ENCODE peak calls at places on chromosomes 16 and 17, in six cellular contexts. One of them, this sample, is unnamed.

GRCh38 chr17:41962768-41963434 is 3.7 kb upstream of the CNP start:
- DNase-seq in IMR-90: peak
- DNase-seq in astrocyte of the spinal cord: peak
- DNase-seq in mucosa of descending colon: peak
- DNase-seq in lower lobe of right lung: peak
- DNase-seq in esophagus squamous epithelium: no peak
- DNase-seq in this sample: peak

GRCh38 chr17:30211371-30211770 is 24.1 kb downstream of the SLC6A4 start:
- DNase-seq in esophagus squamous epithelium: no peak
- DNase-seq in lower lobe of right lung: no peak
- DNase-seq in IMR-90: no peak
- DNase-seq in mucosa of descending colon: no peak
- DNase-seq in astrocyte of the spinal cord: no peak
- DNase-seq in this sample: no peak

GRCh38 chr16:77117687-77118086 is 73.3 kb upstream of the MON1B start:
- DNase-seq in astrocyte of the spinal cord: no peak
- DNase-seq in esophagus squamous epithelium: no peak
- DNase-seq in IMR-90: no peak
- DNase-seq in mucosa of descending colon: no peak
- DNase-seq in lower lobe of right lung: no peak
- DNase-seq in this sample: no peak

GRCh38 chr17:42682400-42683384 is at the start of gene CNTNAP1:
- DNase-seq in lower lobe of right lung: no peak
- DNase-seq in astrocyte of the spinal cord: peak
- DNase-seq in mucosa of descending colon: peak
- DNase-seq in IMR-90: peak
- DNase-seq in esophagus squamous epithelium: no peak
- DNase-seq in this sample: peak

GRCh38 chr17:50835563-50836231 is at the start of gene WFIKKN2:
- DNase-seq in esophagus squamous epithelium: no peak
- DNase-seq in IMR-90: no peak
- DNase-seq in mucosa of descending colon: no peak
- DNase-seq in astrocyte of the spinal cord: no peak
- DNase-seq in lower lobe of right lung: no peak
- DNase-seq in this sample: peak

GRCh38 chr17:2828396-2829038 is 32.3 kb downstream of the RAP1GAP2 start:
- DNase-seq in lower lobe of right lung: peak
- DNase-seq in mucosa of descending colon: peak
- DNase-seq in esophagus squamous epithelium: no peak
- DNase-seq in astrocyte of the spinal cord: peak
- DNase-seq in IMR-90: peak
- DNase-seq in this sample: peak

GRCh38 chr17:3788200-3788599 is 12.8 kb downstream of the ITGAE start:
- DNase-seq in esophagus squamous epithelium: no peak
- DNase-seq in astrocyte of the spinal cord: no peak
- DNase-seq in IMR-90: no peak
- DNase-seq in mucosa of descending colon: no peak
- DNase-seq in lower lobe of right lung: no peak
- DNase-seq in this sample: peak

GRCh38 chr16:11047939-11048500 is 103.7 kb downstream of the CLEC16A start:
- DNase-seq in esophagus squamous epithelium: no peak
- DNase-seq in astrocyte of the spinal cord: no peak
- DNase-seq in mucosa of descending colon: no peak
- DNase-seq in IMR-90: no peak
- DNase-seq in lower lobe of right lung: no peak
- DNase-seq in this sample: no peak

GRCh38 chr16:28549301-28549899 is 4.3 kb upstream of the SGF29 start:
- DNase-seq in astrocyte of the spinal cord: peak
- DNase-seq in mucosa of descending colon: no peak
- DNase-seq in esophagus squamous epithelium: no peak
- DNase-seq in IMR-90: peak
- DNase-seq in lower lobe of right lung: no peak
- DNase-seq in this sample: no peak

GRCh38 chr16:8708546-8708945 is 34.1 kb downstream of the ABAT start:
- DNase-seq in esophagus squamous epithelium: no peak
- DNase-seq in IMR-90: no peak
- DNase-seq in mucosa of descending colon: no peak
- DNase-seq in astrocyte of the spinal cord: no peak
- DNase-seq in lower lobe of right lung: no peak
- DNase-seq in this sample: no peak

GRCh38 chr16:17235147-17235817 is 235.5 kb downstream of the XYLT1 start:
- DNase-seq in astrocyte of the spinal cord: no peak
- DNase-seq in esophagus squamous epithelium: no peak
- DNase-seq in mucosa of descending colon: no peak
- DNase-seq in IMR-90: no peak
- DNase-seq in lower lobe of right lung: no peak
- DNase-seq in this sample: no peak

GRCh38 chr17:76753061-76753961 is 15.4 kb downstream of the MFSD11 start:
- DNase-seq in mucosa of descending colon: no peak
- DNase-seq in IMR-90: no peak
- DNase-seq in esophagus squamous epithelium: no peak
- DNase-seq in lower lobe of right lung: no peak
- DNase-seq in astrocyte of the spinal cord: no peak
- DNase-seq in this sample: no peak

GRCh38 chr16:61829631-61830030 is 206.6 kb downstream of the CDH8 start:
- DNase-seq in lower lobe of right lung: no peak
- DNase-seq in mucosa of descending colon: no peak
- DNase-seq in esophagus squamous epithelium: no peak
- DNase-seq in IMR-90: no peak
- DNase-seq in astrocyte of the spinal cord: peak
- DNase-seq in this sample: no peak

GRCh38 chr17:15963670-15964110 is 18.8 kb downstream of the ADORA2B start:
- DNase-seq in esophagus squamous epithelium: no peak
- DNase-seq in IMR-90: peak
- DNase-seq in lower lobe of right lung: no peak
- DNase-seq in mucosa of descending colon: no peak
- DNase-seq in astrocyte of the spinal cord: peak
- DNase-seq in this sample: no peak

GRCh38 chr16:88570691-88571092 is 489 bp downstream of the ZC3H18 start:
- DNase-seq in astrocyte of the spinal cord: peak
- DNase-seq in esophagus squamous epithelium: no peak
- DNase-seq in mucosa of descending colon: peak
- DNase-seq in lower lobe of right lung: no peak
- DNase-seq in IMR-90: no peak
- DNase-seq in this sample: no peak

GRCh38 chr16:11564046-11564926 is 22.4 kb downstream of the LITAF start:
- DNase-seq in IMR-90: no peak
- DNase-seq in esophagus squamous epithelium: no peak
- DNase-seq in lower lobe of right lung: no peak
- DNase-seq in mucosa of descending colon: no peak
- DNase-seq in astrocyte of the spinal cord: no peak
- DNase-seq in this sample: peak

GRCh38 chr16:27320261-27321012 is 6.7 kb downstream of the IL4R start:
- DNase-seq in esophagus squamous epithelium: no peak
- DNase-seq in IMR-90: no peak
- DNase-seq in mucosa of descending colon: no peak
- DNase-seq in astrocyte of the spinal cord: no peak
- DNase-seq in lower lobe of right lung: no peak
- DNase-seq in this sample: peak

GRCh38 chr16:2529961-2530628 is 1.1 kb downstream of the CEMP1 start:
- DNase-seq in IMR-90: no peak
- DNase-seq in astrocyte of the spinal cord: no peak
- DNase-seq in mucosa of descending colon: no peak
- DNase-seq in lower lobe of right lung: no peak
- DNase-seq in esophagus squamous epithelium: no peak
- DNase-seq in this sample: peak

GRCh38 chr16:2527784-2528100 is 3.5 kb downstream of the CEMP1 start:
- DNase-seq in esophagus squamous epithelium: no peak
- DNase-seq in astrocyte of the spinal cord: no peak
- DNase-seq in lower lobe of right lung: peak
- DNase-seq in IMR-90: no peak
- DNase-seq in mucosa of descending colon: no peak
- DNase-seq in this sample: peak

GRCh38 chr16:2528161-2529060 is 2.8 kb downstream of the CEMP1 start:
- DNase-seq in mucosa of descending colon: no peak
- DNase-seq in lower lobe of right lung: peak
- DNase-seq in IMR-90: no peak
- DNase-seq in esophagus squamous epithelium: no peak
- DNase-seq in astrocyte of the spinal cord: no peak
- DNase-seq in this sample: peak

GRCh38 chr16:2530629-2531318 is 434 bp downstream of the CEMP1 start:
- DNase-seq in lower lobe of right lung: no peak
- DNase-seq in esophagus squamous epithelium: no peak
- DNase-seq in IMR-90: no peak
- DNase-seq in astrocyte of the spinal cord: no peak
- DNase-seq in mucosa of descending colon: no peak
- DNase-seq in this sample: peak

DNA sequence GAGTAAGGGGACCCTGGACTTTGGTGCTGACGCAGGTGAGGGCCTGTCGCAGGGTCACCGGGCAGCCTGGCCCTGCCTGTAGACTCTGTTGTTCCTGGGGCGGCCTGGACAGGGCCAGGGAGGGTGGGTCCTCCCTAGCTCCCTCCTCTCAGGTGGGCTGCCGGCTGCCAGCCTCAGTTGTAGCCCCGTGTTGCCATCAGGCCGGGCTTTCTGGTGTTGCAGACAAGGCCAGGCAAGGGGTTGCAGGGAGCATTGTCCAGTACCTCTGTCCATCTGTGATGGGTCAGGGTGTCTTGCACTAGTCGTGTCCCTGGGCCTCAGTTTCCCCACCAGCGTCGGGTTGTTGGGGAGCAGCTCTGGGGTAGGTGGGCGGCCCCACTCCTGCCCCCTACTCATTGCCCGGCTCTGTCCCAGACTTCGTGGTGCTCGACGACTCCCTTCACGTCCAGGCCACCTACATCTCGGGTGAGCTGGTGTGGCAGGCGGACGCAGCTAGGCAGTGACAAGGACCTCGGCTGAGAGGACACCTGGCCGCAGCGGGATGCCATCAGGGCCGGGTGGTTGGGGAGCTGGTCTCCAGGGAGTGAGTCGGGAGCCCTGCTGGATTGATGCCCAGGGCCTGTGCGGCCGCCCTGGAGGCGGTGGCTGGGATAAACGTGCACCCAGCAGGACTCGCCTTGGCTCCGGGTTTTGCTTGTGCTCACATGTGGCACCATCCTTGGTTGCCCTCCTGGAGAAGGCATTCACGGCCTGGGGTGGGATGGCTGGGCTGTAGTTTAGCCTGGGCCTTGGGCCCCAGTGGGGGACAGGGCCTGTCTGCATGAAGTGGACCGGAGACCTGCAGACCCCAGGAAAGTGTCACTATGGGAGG is 1.9 kb downstream of the CEMP1 start:
- DNase-seq in mucosa of descending colon: no peak
- DNase-seq in astrocyte of the spinal cord: no peak
- DNase-seq in IMR-90: peak
- DNase-seq in esophagus squamous epithelium: no peak
- DNase-seq in lower lobe of right lung: no peak
- DNase-seq in this sample: peak
- TF ChIP-seq CTCF in mucosa of descending colon: no peak
- TF ChIP-seq CTCF in astrocyte of the spinal cord: no peak
- TF ChIP-seq CTCF in IMR-90: no peak
- TF ChIP-seq CTCF in esophagus squamous epithelium: no peak
- TF ChIP-seq CTCF in lower lobe of right lung: no peak
- TF ChIP-seq CTCF in this sample: no peak

DNA sequence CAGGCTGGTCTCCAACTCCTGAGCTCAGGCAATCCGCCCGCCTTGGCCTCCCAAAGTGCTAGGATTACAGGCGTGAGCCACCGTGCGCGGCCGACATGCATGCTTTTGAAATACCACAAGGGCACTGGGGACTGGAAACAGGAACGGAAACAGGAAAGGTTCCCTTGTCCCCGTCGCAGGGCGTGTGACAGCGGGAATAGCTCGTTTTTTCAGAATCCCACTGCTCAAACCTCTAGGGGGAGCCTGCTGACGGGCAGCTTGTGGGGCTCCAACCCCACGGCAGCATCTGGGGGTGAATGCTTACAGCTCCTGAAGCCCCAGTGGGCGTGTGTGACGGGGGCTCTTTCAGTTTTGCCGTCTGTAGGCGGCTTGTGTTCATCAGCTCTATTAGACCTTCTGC is 18.8 kb upstream of the ASGR2 start:
- DNase-seq in lower lobe of right lung: peak
- DNase-seq in astrocyte of the spinal cord: no peak
- DNase-seq in esophagus squamous epithelium: no peak
- DNase-seq in IMR-90: no peak
- DNase-seq in mucosa of descending colon: no peak
- DNase-seq in this sample: no peak
- TF ChIP-seq CTCF in lower lobe of right lung: peak
- TF ChIP-seq CTCF in astrocyte of the spinal cord: peak
- TF ChIP-seq CTCF in esophagus squamous epithelium: no peak
- TF ChIP-seq CTCF in IMR-90: peak
- TF ChIP-seq CTCF in mucosa of descending colon: no peak
- TF ChIP-seq CTCF in this sample: no peak

DNA sequence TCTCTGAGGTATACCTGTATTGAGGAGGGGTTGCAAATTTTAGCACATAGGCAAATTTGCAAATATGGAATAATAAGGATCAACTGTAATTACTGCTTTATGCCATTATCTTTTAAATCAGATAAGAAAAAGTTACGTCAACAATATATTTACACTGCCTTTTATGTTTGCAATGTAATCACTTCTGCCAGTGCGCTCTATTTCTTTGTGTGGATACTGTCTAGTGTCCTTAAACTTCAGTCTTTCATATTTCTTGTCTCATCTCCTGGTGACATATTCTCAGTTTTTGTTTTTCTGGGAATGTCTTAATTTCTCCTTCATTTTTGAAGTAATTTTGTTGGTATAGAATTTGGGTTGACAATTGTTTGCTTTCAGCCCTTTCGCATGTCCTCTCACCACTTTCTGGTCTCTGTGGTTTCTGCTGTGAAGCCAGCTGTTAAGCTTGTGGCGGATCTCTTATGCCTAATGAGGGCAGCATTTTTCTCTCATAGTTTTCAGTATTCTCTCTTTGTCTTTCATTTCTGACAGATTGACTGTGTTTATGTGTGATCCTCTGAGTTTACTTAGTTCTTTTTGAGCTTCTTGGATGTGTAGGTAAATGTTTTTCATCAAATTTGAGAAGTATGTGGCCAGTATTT is 37.6 kb upstream of the ABCC11 start:
- DNase-seq in lower lobe of right lung: no peak
- DNase-seq in mucosa of descending colon: no peak
- DNase-seq in esophagus squamous epithelium: no peak
- DNase-seq in IMR-90: no peak
- DNase-seq in astrocyte of the spinal cord: no peak
- DNase-seq in this sample: no peak
- TF ChIP-seq CTCF in lower lobe of right lung: no peak
- TF ChIP-seq CTCF in mucosa of descending colon: no peak
- TF ChIP-seq CTCF in esophagus squamous epithelium: no peak
- TF ChIP-seq CTCF in IMR-90: no peak
- TF ChIP-seq CTCF in astrocyte of the spinal cord: no peak
- TF ChIP-seq CTCF in this sample: no peak

GRCh38 chr16:30051518-30051917 is 14.0 kb upstream of the ALDOA start:
- DNase-seq in esophagus squamous epithelium: no peak
- DNase-seq in astrocyte of the spinal cord: peak
- DNase-seq in lower lobe of right lung: no peak
- DNase-seq in IMR-90: peak
- DNase-seq in mucosa of descending colon: no peak
- DNase-seq in this sample: no peak

GRCh38 chr16:30053376-30054015 is 12.1 kb upstream of the ALDOA start:
- DNase-seq in lower lobe of right lung: no peak
- DNase-seq in astrocyte of the spinal cord: no peak
- DNase-seq in esophagus squamous epithelium: no peak
- DNase-seq in mucosa of descending colon: no peak
- DNase-seq in IMR-90: peak
- DNase-seq in this sample: no peak

GRCh38 chr16:30052671-30053372 is 12.7 kb upstream of the ALDOA start:
- DNase-seq in astrocyte of the spinal cord: peak
- DNase-seq in lower lobe of right lung: peak
- DNase-seq in esophagus squamous epithelium: peak
- DNase-seq in mucosa of descending colon: peak
- DNase-seq in IMR-90: peak
- DNase-seq in this sample: peak

GRCh38 chr16:30054451-30054850 is 11.1 kb upstream of the ALDOA start:
- DNase-seq in IMR-90: no peak
- DNase-seq in mucosa of descending colon: no peak
- DNase-seq in astrocyte of the spinal cord: no peak
- DNase-seq in lower lobe of right lung: no peak
- DNase-seq in esophagus squamous epithelium: no peak
- DNase-seq in this sample: no peak

GRCh38 chr16:30054959-30055553 is 10.5 kb upstream of the ALDOA start:
- DNase-seq in astrocyte of the spinal cord: no peak
- DNase-seq in mucosa of descending colon: peak
- DNase-seq in lower lobe of right lung: peak
- DNase-seq in IMR-90: no peak
- DNase-seq in esophagus squamous epithelium: no peak
- DNase-seq in this sample: no peak
- TF ChIP-seq CTCF in astrocyte of the spinal cord: peak
- TF ChIP-seq CTCF in mucosa of descending colon: no peak
- TF ChIP-seq CTCF in lower lobe of right lung: peak
- TF ChIP-seq CTCF in IMR-90: peak
- TF ChIP-seq CTCF in esophagus squamous epithelium: peak
- TF ChIP-seq CTCF in this sample: peak

This sample was measured in kidney.